ENCODE peak calls at places on chromosomes 4 and X, in five cellular contexts. B, Z, D, P and I are unnamed samples.

GRCh38 chrX:19373034-19373891 is 29.5 kb downstream of the PDHA1 start:
- DNase-seq in D (no peak), B (peak; percentile 61), Z (no peak), P (no peak), I (no peak)

GRCh38 chr4:3285558-3286334 is 7.1 kb upstream of the RGS12 start:
- DNase-seq in D (no peak), B (no peak), Z (peak; percentile 34), P (no peak), I (no peak)

GRCh38 chr4:83851261-83852084 is 315.6 kb downstream of the GPAT3 start:
- DNase-seq in P (no peak), Z (no peak), B (peak; percentile 29), D (no peak), I (no peak)

GRCh38 chr4:175705407-175705806 is 106.7 kb downstream of the GPM6A start:
- DNase-seq in P (peak; percentile 16), B (no peak), D (no peak), Z (no peak), I (no peak)

GRCh38 chr4:1819284-1819683 is 26.2 kb downstream of the FGFR3 start:
- DNase-seq in D (no peak), P (no peak), B (no peak), Z (no peak), I (no peak)

GRCh38 chrX:71366674-71367256 is 608 bp downstream of the TAF1 start:
- DNase-seq in Z (peak; percentile 19), P (peak; percentile 5), B (peak; percentile 67), D (peak; percentile 21), I (peak; percentile 16)

GRCh38 chr4:17580969-17581368 is 4.0 kb downstream of the LAP3 start:
- DNase-seq in D (no peak), P (no peak), B (no peak), Z (no peak), I (no peak)

GRCh38 chr4:118969359-118969758 is 80.7 kb downstream of the SYNPO2 start:
- DNase-seq in P (peak; percentile 63), D (peak; percentile 73), B (no peak), Z (peak; percentile 84), I (peak; percentile 51)

GRCh38 chrX:74419861-74420193 is 1.5 kb upstream of the SLC16A2 start:
- DNase-seq in Z (no peak), P (no peak), B (no peak), D (peak; percentile 19), I (no peak)

GRCh38 chr4:85932371-85933305 is 427.2 kb downstream of the MAPK10 start:
- DNase-seq in P (peak; percentile 26), B (peak; percentile 71), Z (no peak), D (no peak), I (no peak)

GRCh38 chr4:124118061-124118460 is 594.5 kb downstream of the ANKRD50 start:
- DNase-seq in Z (no peak), D (no peak), P (no peak), B (no peak), I (no peak)

GRCh38 chr4:145921231-145921630 is 17.4 kb downstream of the ZNF827 start:
- DNase-seq in Z (no peak), D (no peak), B (no peak), P (no peak), I (no peak)

GRCh38 chrX:39911278-39911897 is 186.4 kb downstream of the BCOR start:
- DNase-seq in Z (no peak), B (no peak), D (no peak), P (no peak), I (no peak)

GRCh38 chrX:17590892-17591740 is 146.2 kb upstream of the SCML1 start:
- DNase-seq in D (peak; percentile 65), Z (peak; percentile 69), B (no peak), P (peak; percentile 51), I (peak; percentile 24)

GRCh38 chr4:159174645-159175147 is 71.8 kb downstream of the RAPGEF2 start:
- DNase-seq in P (no peak), B (no peak), D (no peak), Z (no peak), I (no peak)

GRCh38 chrX:25523574-25523973 is 507.8 kb upstream of the ARX start:
- DNase-seq in Z (no peak), D (no peak), B (no peak), P (peak; percentile 18), I (no peak)

GRCh38 chrX:100687128-100687527 is 43.1 kb downstream of the SRPX2 start:
- DNase-seq in D (peak; percentile 26), P (no peak), B (no peak), Z (no peak), I (no peak)

GRCh38 chrX:68753218-68753617 is 75.6 kb upstream of the EFNB1 start:
- DNase-seq in B (no peak), Z (no peak), D (no peak), P (no peak), I (no peak)

GRCh38 chr4:185112104-185112503 is 31.0 kb upstream of the SLC25A4 start:
- DNase-seq in P (peak; percentile 79), B (no peak), Z (peak; percentile 41), D (peak; percentile 31), I (no peak)

GRCh38 chr4:183905593-183906485 is 732 bp downstream of the STOX2 start:
- DNase-seq in D (peak; percentile 19), B (peak; percentile 80), Z (peak; percentile 28), P (peak; percentile 44), I (peak; percentile 44)

GRCh38 chrX:125998432-125998831 is 167.7 kb downstream of the DCAF12L2 start:
- DNase-seq in D (no peak), Z (no peak), P (no peak), B (no peak), I (no peak)

GRCh38 chrX:132710756-132711155 is 221.9 kb upstream of the MBNL3 start:
- DNase-seq in B (no peak), D (no peak), P (no peak), Z (no peak), I (no peak)

GRCh38 chrX:132708529-132708928 is 219.7 kb upstream of the MBNL3 start:
- DNase-seq in B (no peak), P (no peak), D (no peak), Z (no peak), I (no peak)

GRCh38 chrX:132704769-132705168 is 215.9 kb upstream of the MBNL3 start:
- DNase-seq in B (no peak), D (no peak), P (no peak), Z (no peak), I (no peak)
- H3K4me3 ChIP-seq in B (no peak overlapping the region), D (no peak overlapping the region), P (no peak overlapping the region), Z (no peak overlapping the region), I (no peak overlapping the region)

DNA sequence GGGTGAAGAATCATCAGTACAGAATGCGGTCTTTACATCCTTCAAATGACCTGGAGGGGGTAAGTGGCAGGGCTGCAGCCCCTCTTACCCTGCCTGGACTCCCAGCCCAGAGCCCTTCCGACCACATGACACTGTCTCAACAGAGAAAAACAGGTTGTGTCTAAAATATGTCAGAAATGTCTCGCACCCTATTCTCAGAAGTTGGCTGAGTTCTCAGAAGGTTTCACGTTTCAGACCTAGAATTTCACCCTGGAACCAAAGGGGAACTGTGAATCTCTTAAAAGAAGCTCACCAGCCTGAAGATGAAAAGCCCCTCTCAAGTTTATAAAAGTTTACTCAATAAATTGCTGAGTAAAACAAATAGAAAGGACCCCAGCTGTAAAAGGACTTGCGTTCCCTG is 7.0 kb upstream of the CRMP1 start:
- DNase-seq in P (no peak), B (no peak), Z (no peak), D (no peak), I (no peak)
- H3K4me1 ChIP-seq in P (no peaks in the 10 kb centered on the region), B (no peaks in the 10 kb centered on the region), Z (no peaks in the 10 kb centered on the region), D (no peaks in the 10 kb centered on the region), I (no peaks in the 10 kb centered on the region)

DNA sequence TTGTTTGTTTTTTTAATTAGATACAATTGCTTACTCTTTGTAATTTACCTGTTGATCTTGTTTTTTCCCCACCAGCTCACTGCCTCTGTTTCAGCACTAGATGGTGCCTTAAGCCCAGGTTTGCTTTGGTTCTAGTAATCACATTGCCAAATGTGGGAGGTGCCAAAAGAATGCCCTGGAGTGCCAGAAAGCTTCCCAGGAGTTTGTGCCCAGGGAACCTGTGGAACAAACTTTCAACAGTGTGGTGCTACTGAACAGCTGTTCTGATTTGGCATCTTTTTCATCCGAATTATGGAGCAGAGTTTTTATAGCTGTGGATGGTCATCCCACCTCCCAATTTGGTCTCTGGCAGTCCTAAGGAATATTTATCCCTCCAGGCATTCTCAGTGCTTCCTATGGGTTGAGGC is 1000.7 kb downstream of the STIM2 start:
- DNase-seq in D (no peak), Z (no peak), B (no peak), P (peak; percentile 4), I (no peak)
- TF ChIP-seq CTCF in D (no peak), Z (no peak), B (no peak), P (peak; percentile 55), I (peak; percentile 69)

GRCh38 chr4:53781614-53782467 is 190.6 kb upstream of the LNX1 start:
- DNase-seq in B (no peak), D (no peak), P (no peak), Z (no peak), I (no peak)

GRCh38 chr4:53784112-53784511 is 192.8 kb upstream of the LNX1 start:
- DNase-seq in D (no peak), P (no peak), B (no peak), Z (no peak), I (no peak)

GRCh38 chr4:53783208-53783859 is 192.0 kb upstream of the LNX1 start:
- DNase-seq in Z (no peak), P (no peak), B (no peak), D (no peak), I (no peak)

GRCh38 chr4:53780736-53781400 is 189.6 kb upstream of the LNX1 start:
- DNase-seq in D (no peak), B (no peak), P (no peak), Z (no peak), I (no peak)

GRCh38 chr4:53782468-53782865 is 191.2 kb upstream of the LNX1 start:
- DNase-seq in Z (no peak), D (no peak), B (no peak), P (no peak), I (no peak)
- H3K4me3 ChIP-seq in Z (no peak overlapping the region), D (no peak overlapping the region), B (no peak overlapping the region), P (no peak overlapping the region), I (no peak overlapping the region)